ENCODE peak calls at places on chromosomes 1 and 21, in four cellular contexts. Z is endothelial cell, J is transverse colon, B is cardiac muscle cell. S is an unnamed sample.

GRCh38 chr1:220889848-220890287 is 10.6 kb downstream of the HLX start:
- DNase-seq in B (no peak), J (no peak), Z (no peak), S (no peak)

GRCh38 chr1:85992756-85993155 is 163.8 kb downstream of the COL24A1 start:
- DNase-seq in J (no peak), B (no peak), Z (no peak), S (no peak)

GRCh38 chr21:46322351-46323226 is 1.1 kb downstream of the C21orf58 start:
- DNase-seq in Z (peak), B (peak), J (no peak), S (no peak)

GRCh38 chr1:155947292-155947691 is 5.9 kb downstream of the RXFP4 start:
- DNase-seq in J (no peak), B (no peak), Z (no peak), S (no peak)

GRCh38 chr1:162035241-162035640 is 11.6 kb upstream of the OLFML2B start:
- DNase-seq in Z (no peak), B (no peak), J (no peak), S (peak)

GRCh38 chr1:162626733-162627132 is 5.5 kb upstream of the DDR2 start:
- DNase-seq in B (no peak), J (no peak), Z (no peak), S (no peak)

GRCh38 chr1:94286864-94287437 is 49.6 kb upstream of the ARHGAP29 start:
- DNase-seq in B (no peak), Z (no peak), J (no peak), S (no peak)

GRCh38 chr1:65440915-65441314 is 20.4 kb downstream of the LEPR start:
- DNase-seq in J (no peak), B (no peak), Z (no peak), S (no peak)

GRCh38 chr1:109782514-109782913 is 18.8 kb upstream of the EPS8L3 start:
- DNase-seq in Z (no peak), B (no peak), J (no peak), S (no peak)

GRCh38 chr1:41799205-41799604 is 119.5 kb downstream of the HIVEP3 start:
- DNase-seq in B (no peak), Z (no peak), J (no peak), S (no peak)

GRCh38 chr1:222634180-222635013 is 16.5 kb downstream of the MIA3 start:
- DNase-seq in J (peak), Z (peak), B (peak), S (peak)

GRCh38 chr21:36186506-36187399 is 30.1 kb downstream of the DOP1B start:
- DNase-seq in Z (no peak), B (no peak), J (no peak), S (no peak)

GRCh38 chr1:166164995-166165660 is 1.7 kb downstream of the FAM78B start:
- DNase-seq in Z (peak), B (peak), J (peak), S (peak)

GRCh38 chr1:207085887-207086286 is 2.8 kb upstream of the C4BPB start:
- DNase-seq in J (no peak), B (no peak), Z (no peak), S (no peak)

GRCh38 chr1:187844313-187844712 is 1015.6 kb downstream of the PLA2G4A start:
- DNase-seq in Z (no peak), J (no peak), B (no peak), S (no peak)

GRCh38 chr1:236110137-236110536 is 32.2 kb upstream of the GPR137B start:
- DNase-seq in J (no peak), B (no peak), Z (no peak), S (no peak)

GRCh38 chr1:91830242-91831131 is 55.5 kb downstream of the TGFBR3 start:
- DNase-seq in Z (no peak), J (peak), B (no peak), S (peak)

GRCh38 chr21:35046223-35046690 is 2.8 kb downstream of the RUNX1 start:
- DNase-seq in B (no peak), J (no peak), Z (no peak), S (no peak)

GRCh38 chr1:41341756-41342562 is 19.3 kb upstream of the FOXO6 start:
- DNase-seq in J (peak), Z (no peak), B (no peak), S (peak)

GRCh38 chr1:13725714-13726175 is 25.8 kb downstream of the PRDM2 start:
- DNase-seq in B (peak), Z (peak), J (peak), S (peak)

GRCh38 chr1:160209656-160210046 is 4.5 kb downstream of the PEA15 start:
- DNase-seq in Z (no peak), B (peak), J (no peak), S (no peak)

GRCh38 chr1:4379451-4380175 is 274.8 kb upstream of the AJAP1 start:
- DNase-seq in Z (no peak), B (no peak), J (no peak), S (no peak)

GRCh38 chr1:95325337-95325736 is 91.3 kb downstream of the RWDD3 start:
- DNase-seq in B (no peak), J (no peak), Z (no peak), S (no peak)

GRCh38 chr1:159199901-159200300 is 4.8 kb upstream of the ACKR1 start:
- DNase-seq in J (no peak), B (no peak), Z (no peak), S (no peak)

GRCh38 chr1:228073870-228074545 is 8.5 kb upstream of the ARF1 start:
- DNase-seq in Z (no peak), J (no peak), B (peak), S (peak)
- TF ChIP-seq CTCF in Z (no peak), J (no peak), B (peak), S (no peak)

GRCh38 chr1:152735648-152736047 is 22.2 kb upstream of the KPRP start:
- DNase-seq in Z (peak), B (no peak), J (no peak), S (peak)
- TF ChIP-seq CTCF in Z (no peak), B (no peak), J (no peak), S (peak)

GRCh38 chr1:114764689-114765088 is 6.9 kb upstream of the CSDE1 start:
- DNase-seq in B (no peak), Z (no peak), J (no peak), S (no peak)
- TF ChIP-seq CTCF in B (no peak), Z (peak), J (no peak), S (no peak)

GRCh38 chr1:57424231-57425027 is 569 bp upstream of the DAB1 start:
- DNase-seq in B (peak), Z (peak), J (no peak), S (peak)
- TF ChIP-seq CTCF in B (peak), Z (peak), J (peak), S (peak)

DNA sequence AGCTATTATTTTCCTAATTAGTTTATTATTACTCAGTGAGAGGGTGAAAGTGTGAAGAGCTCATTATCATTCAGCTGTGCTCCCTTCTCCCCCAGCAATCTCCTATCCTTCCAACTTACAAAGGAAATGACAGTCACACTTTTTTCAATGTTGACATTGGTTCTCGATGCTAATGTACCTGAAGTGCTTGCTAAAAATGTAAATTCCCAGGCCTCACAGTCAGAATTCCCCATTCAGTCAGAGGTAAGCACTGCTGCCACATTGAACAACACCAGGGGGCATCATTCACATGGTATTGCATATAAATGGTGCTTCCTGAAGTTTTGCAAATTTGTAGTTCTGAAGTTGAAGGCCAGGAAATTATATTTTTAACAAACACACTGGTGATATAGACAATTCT is 132.7 kb upstream of the FOXD3 start:
- DNase-seq in J (no peak), B (no peak), Z (no peak), S (peak)
- TF ChIP-seq CTCF in J (no peak), B (no peak), Z (peak), S (no peak)

GRCh38 chr21:41877901-41878830 is 978 bp downstream of the PRDM15 start:
- DNase-seq in Z (no peak), J (peak), B (peak), S (peak)

GRCh38 chr21:41876396-41876795 is 2.7 kb downstream of the PRDM15 start:
- DNase-seq in Z (no peak), J (no peak), B (no peak), S (no peak)

GRCh38 chr21:41878831-41879189 is 334 bp downstream of the PRDM15 start:
- DNase-seq in B (peak), J (peak), Z (peak), S (peak)

GRCh38 chr21:41875086-41875485 is 4.1 kb downstream of the PRDM15 start:
- DNase-seq in J (no peak), B (no peak), Z (no peak), S (no peak)

DNA sequence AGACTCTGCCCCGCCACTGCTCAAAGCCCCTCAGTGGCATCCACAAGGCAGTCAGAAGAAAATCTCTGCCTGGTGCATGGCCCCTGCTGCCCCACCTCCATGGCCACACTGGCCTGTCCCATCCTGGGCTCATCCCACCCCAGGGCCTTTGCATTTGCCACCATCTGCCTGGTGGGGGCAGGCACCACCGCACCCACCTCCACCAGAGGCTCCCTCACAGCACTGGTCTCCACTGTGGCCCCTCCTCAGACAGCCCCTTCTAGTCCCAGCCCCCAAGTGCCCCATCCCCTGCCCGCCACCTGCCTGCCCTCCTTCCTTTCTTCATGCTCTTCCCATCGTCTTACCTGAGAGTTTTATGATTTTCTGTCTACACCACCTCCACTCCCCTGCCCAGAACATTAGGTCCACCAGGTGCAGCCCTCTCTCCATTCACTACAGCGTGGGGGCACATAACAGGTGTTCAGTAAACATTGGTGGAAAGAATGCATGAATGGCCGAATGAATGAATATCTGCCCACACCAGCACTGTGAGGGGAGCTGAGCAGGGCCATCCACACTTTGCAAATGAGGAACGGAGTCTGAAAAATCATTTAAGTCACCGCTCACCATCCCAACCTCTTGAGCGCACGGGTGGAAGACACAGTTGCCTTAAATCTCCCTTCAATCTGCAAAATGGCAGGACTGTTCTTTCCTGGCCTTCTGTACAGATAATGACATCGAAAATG is 2.1 kb downstream of the PRDM15 start:
- DNase-seq in J (no peak), Z (no peak), B (no peak), S (no peak)
- TF ChIP-seq CTCF in J (no peak), Z (no peak), B (no peak), S (no peak)

GRCh38 chr1:53022179-53022578 is 39.8 kb upstream of the PODN start:
- DNase-seq in B (no peak), J (no peak), Z (no peak), S (no peak)
- TF ChIP-seq CTCF in B (no peak), J (no peak), Z (no peak), S (no peak)

GRCh38 chr1:45846931-45847330 is 43.5 kb downstream of the MAST2 start:
- DNase-seq in Z (no peak), B (no peak), J (no peak), S (no peak)

GRCh38 chr1:45848097-45848496 is 44.7 kb downstream of the MAST2 start:
- DNase-seq in J (no peak), B (no peak), Z (no peak), S (no peak)

GRCh38 chr1:45840704-45841103 is 37.3 kb downstream of the MAST2 start:
- DNase-seq in Z (no peak), J (no peak), B (peak), S (no peak)

GRCh38 chr1:45842786-45843185 is 39.4 kb downstream of the MAST2 start:
- DNase-seq in B (no peak), Z (no peak), J (no peak), S (no peak)

GRCh38 chr1:45843474-45843905 is 40.1 kb downstream of the MAST2 start:
- DNase-seq in J (no peak), Z (no peak), B (no peak), S (no peak)
- TF ChIP-seq CTCF in J (no peak), Z (no peak), B (peak), S (no peak)

DNA sequence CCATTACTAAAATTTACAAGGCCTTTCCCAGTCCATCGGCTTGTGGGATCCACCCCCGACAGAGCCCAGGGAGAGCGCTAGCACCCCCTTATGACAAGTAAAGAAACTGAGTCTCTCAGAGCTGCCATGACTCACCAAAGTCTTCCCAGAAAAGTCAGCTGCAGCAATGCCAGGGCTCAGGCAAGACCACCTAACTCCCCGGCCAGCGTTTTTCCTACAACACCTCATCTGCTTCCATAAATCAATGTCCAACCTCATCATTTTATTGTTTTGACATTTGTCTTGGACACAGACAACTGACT is 15.0 kb downstream of the DHCR24 start:
- DNase-seq in Z (no peak), J (no peak), B (no peak), S (no peak)
- TF ChIP-seq CTCF in Z (no peak), J (no peak), B (no peak), S (no peak)

S was measured in Calu3.